ENCODE peak calls at places on chromosomes 1 and 21, in nine cellular contexts. One of them, this sample, is unnamed.
A peak's percentile ranks its signal among the peaks of the same experiment; 100 is the strongest.

GRCh38 chr1:168092566-168093355 is 44.0 kb downstream of the GPR161 start:
- DNase-seq in thoracic aorta: no peak
- DNase-seq in choroid plexus epithelial cell: peak; percentile 30
- DNase-seq in A549: no peak
- DNase-seq in K562: peak; percentile 37
- DNase-seq in right lobe of liver: no peak
- DNase-seq in upper lobe of right lung: no peak
- DNase-seq in ovary: no peak
- DNase-seq in endothelial cell of umbilical vein: no peak
- DNase-seq in this sample: no peak

GRCh38 chr1:175204285-175204684 is 11.7 kb upstream of the KIAA0040 start:
- DNase-seq in A549: no peak
- DNase-seq in K562: no peak
- DNase-seq in right lobe of liver: no peak
- DNase-seq in upper lobe of right lung: no peak
- DNase-seq in endothelial cell of umbilical vein: no peak
- DNase-seq in choroid plexus epithelial cell: no peak
- DNase-seq in thoracic aorta: no peak
- DNase-seq in ovary: no peak
- DNase-seq in this sample: peak; percentile 75

GRCh38 chr1:196043268-196043667 is 565.0 kb downstream of the KCNT2 start:
- DNase-seq in thoracic aorta: no peak
- DNase-seq in K562: no peak
- DNase-seq in upper lobe of right lung: no peak
- DNase-seq in A549: no peak
- DNase-seq in ovary: no peak
- DNase-seq in choroid plexus epithelial cell: no peak
- DNase-seq in right lobe of liver: no peak
- DNase-seq in endothelial cell of umbilical vein: no peak
- DNase-seq in this sample: no peak

GRCh38 chr1:30887485-30888315 is 20.9 kb downstream of the SDC3 start:
- DNase-seq in A549: no peak
- DNase-seq in thoracic aorta: no peak
- DNase-seq in right lobe of liver: no peak
- DNase-seq in K562: no peak
- DNase-seq in upper lobe of right lung: no peak
- DNase-seq in endothelial cell of umbilical vein: no peak
- DNase-seq in choroid plexus epithelial cell: peak; percentile 45
- DNase-seq in ovary: no peak
- DNase-seq in this sample: no peak

GRCh38 chr1:20558180-20558579 is 5.8 kb downstream of the FAM43B start:
- DNase-seq in ovary: no peak
- DNase-seq in A549: no peak
- DNase-seq in right lobe of liver: no peak
- DNase-seq in K562: no peak
- DNase-seq in thoracic aorta: no peak
- DNase-seq in endothelial cell of umbilical vein: no peak
- DNase-seq in choroid plexus epithelial cell: peak; percentile 18
- DNase-seq in upper lobe of right lung: no peak
- DNase-seq in this sample: no peak

GRCh38 chr1:23273450-23274133 is 56.3 kb upstream of the HTR1D start:
- DNase-seq in upper lobe of right lung: no peak
- DNase-seq in endothelial cell of umbilical vein: peak; percentile 88
- DNase-seq in K562: no peak
- DNase-seq in A549: peak; percentile 28
- DNase-seq in choroid plexus epithelial cell: peak; percentile 89
- DNase-seq in thoracic aorta: no peak
- DNase-seq in right lobe of liver: peak; percentile 40
- DNase-seq in ovary: no peak
- DNase-seq in this sample: no peak

GRCh38 chr1:2256430-2257244 is 28.5 kb downstream of the SKI start:
- DNase-seq in endothelial cell of umbilical vein: no peak
- DNase-seq in right lobe of liver: no peak
- DNase-seq in choroid plexus epithelial cell: no peak
- DNase-seq in A549: no peak
- DNase-seq in thoracic aorta: no peak
- DNase-seq in K562: no peak
- DNase-seq in upper lobe of right lung: no peak
- DNase-seq in ovary: no peak
- DNase-seq in this sample: no peak

GRCh38 chr1:40315795-40316594 is 1.1 kb downstream of the COL9A2 start:
- DNase-seq in upper lobe of right lung: no peak
- DNase-seq in thoracic aorta: no peak
- DNase-seq in endothelial cell of umbilical vein: peak; percentile 27
- DNase-seq in A549: no peak
- DNase-seq in ovary: no peak
- DNase-seq in choroid plexus epithelial cell: peak; percentile 17
- DNase-seq in K562: no peak
- DNase-seq in right lobe of liver: no peak
- DNase-seq in this sample: peak; percentile 31

GRCh38 chr1:198121058-198121829 is 35.6 kb upstream of the NEK7 start:
- DNase-seq in K562: no peak
- DNase-seq in choroid plexus epithelial cell: peak; percentile 90
- DNase-seq in right lobe of liver: no peak
- DNase-seq in upper lobe of right lung: no peak
- DNase-seq in endothelial cell of umbilical vein: peak; percentile 58
- DNase-seq in thoracic aorta: no peak
- DNase-seq in A549: peak; percentile 26
- DNase-seq in ovary: no peak
- DNase-seq in this sample: no peak

GRCh38 chr1:67711150-67711849 is 26.3 kb downstream of the GADD45A start:
- DNase-seq in upper lobe of right lung: no peak
- DNase-seq in thoracic aorta: no peak
- DNase-seq in choroid plexus epithelial cell: no peak
- DNase-seq in endothelial cell of umbilical vein: no peak
- DNase-seq in K562: peak; percentile 65
- DNase-seq in ovary: no peak
- DNase-seq in right lobe of liver: no peak
- DNase-seq in A549: no peak
- DNase-seq in this sample: no peak

GRCh38 chr1:160108888-160109662 is 6.5 kb upstream of the ATP1A2 start:
- DNase-seq in endothelial cell of umbilical vein: peak; percentile 34
- DNase-seq in A549: peak; percentile 75
- DNase-seq in choroid plexus epithelial cell: peak; percentile 89
- DNase-seq in right lobe of liver: no peak
- DNase-seq in thoracic aorta: no peak
- DNase-seq in K562: peak; percentile 33
- DNase-seq in upper lobe of right lung: no peak
- DNase-seq in ovary: peak; percentile 77
- DNase-seq in this sample: peak; percentile 54

GRCh38 chr1:35577071-35577998 is 4.2 kb downstream of the TFAP2E start:
- DNase-seq in endothelial cell of umbilical vein: peak; percentile 37
- DNase-seq in A549: no peak
- DNase-seq in choroid plexus epithelial cell: no peak
- DNase-seq in ovary: no peak
- DNase-seq in right lobe of liver: peak; percentile 52
- DNase-seq in upper lobe of right lung: peak; percentile 79
- DNase-seq in K562: no peak
- DNase-seq in thoracic aorta: no peak
- DNase-seq in this sample: peak; percentile 83

GRCh38 chr1:172339840-172340239 is 80.6 kb upstream of the C1orf105 start:
- DNase-seq in thoracic aorta: no peak
- DNase-seq in upper lobe of right lung: no peak
- DNase-seq in ovary: no peak
- DNase-seq in K562: no peak
- DNase-seq in right lobe of liver: no peak
- DNase-seq in choroid plexus epithelial cell: no peak
- DNase-seq in A549: no peak
- DNase-seq in endothelial cell of umbilical vein: no peak
- DNase-seq in this sample: no peak

GRCh38 chr21:28334407-28334806 is 658.3 kb downstream of the LTN1 start:
- DNase-seq in thoracic aorta: no peak
- DNase-seq in right lobe of liver: no peak
- DNase-seq in ovary: no peak
- DNase-seq in upper lobe of right lung: no peak
- DNase-seq in A549: no peak
- DNase-seq in choroid plexus epithelial cell: no peak
- DNase-seq in endothelial cell of umbilical vein: no peak
- DNase-seq in K562: no peak
- DNase-seq in this sample: peak; percentile 45

GRCh38 chr1:164772635-164773034 is 213.7 kb downstream of the PBX1 start:
- DNase-seq in K562: peak; percentile 46
- DNase-seq in ovary: no peak
- DNase-seq in right lobe of liver: peak; percentile 23
- DNase-seq in A549: peak; percentile 47
- DNase-seq in upper lobe of right lung: peak; percentile 76
- DNase-seq in thoracic aorta: peak; percentile 60
- DNase-seq in choroid plexus epithelial cell: peak; percentile 93
- DNase-seq in endothelial cell of umbilical vein: no peak
- DNase-seq in this sample: peak; percentile 31

DNA sequence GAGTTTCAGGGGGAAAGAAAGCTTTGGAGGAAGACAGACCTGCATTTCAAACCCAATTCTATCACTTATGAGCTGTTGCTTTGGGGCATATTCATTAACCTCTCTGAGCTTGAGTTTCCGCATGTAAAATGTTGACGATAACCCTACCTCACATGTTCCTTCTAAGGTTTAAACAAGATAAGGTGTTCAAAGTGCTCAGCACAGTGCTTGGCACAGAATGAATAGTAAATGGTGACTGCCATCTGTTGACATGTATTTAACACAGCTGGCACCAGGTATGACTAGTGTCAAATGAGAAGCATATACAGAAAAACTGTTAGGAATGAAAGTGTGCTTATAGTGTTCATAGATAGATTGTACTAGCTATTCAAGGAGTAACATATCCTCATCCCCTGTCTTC is 155.5 kb downstream of the PTGER3 start:
- DNase-seq in thoracic aorta: no peak
- DNase-seq in right lobe of liver: no peak
- DNase-seq in upper lobe of right lung: no peak
- DNase-seq in A549: no peak
- DNase-seq in endothelial cell of umbilical vein: no peak
- DNase-seq in ovary: no peak
- DNase-seq in K562: no peak
- DNase-seq in choroid plexus epithelial cell: no peak
- DNase-seq in this sample: no peak
- TF ChIP-seq CTCF in thoracic aorta: no peak
- TF ChIP-seq CTCF in right lobe of liver: no peak
- TF ChIP-seq CTCF in upper lobe of right lung: no peak
- TF ChIP-seq CTCF in A549: no peak
- TF ChIP-seq CTCF in endothelial cell of umbilical vein: no peak
- TF ChIP-seq CTCF in ovary: no peak
- TF ChIP-seq CTCF in K562: no peak
- TF ChIP-seq CTCF in choroid plexus epithelial cell: no peak
- TF ChIP-seq CTCF in this sample: no peak

DNA sequence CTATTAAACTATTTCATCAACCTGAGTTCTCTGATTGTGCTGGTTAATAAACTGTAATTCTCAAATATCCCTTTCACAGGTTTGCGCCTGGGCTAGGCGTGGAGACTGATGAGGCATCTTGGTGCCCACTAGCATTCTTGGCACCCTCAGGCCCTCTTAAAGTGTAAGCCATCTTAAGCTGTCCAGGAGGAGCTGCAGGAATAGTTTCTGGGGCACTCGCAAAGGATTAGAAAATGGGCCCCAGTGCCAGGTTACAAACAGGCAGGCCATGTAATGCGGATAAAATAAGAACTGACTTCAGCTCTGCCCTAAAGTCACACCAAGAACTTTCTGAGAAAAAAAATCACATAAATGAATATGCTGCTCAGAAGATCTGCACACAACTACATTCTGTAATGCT is 1.1 kb downstream of the CASQ2 start:
- DNase-seq in ovary: no peak
- DNase-seq in upper lobe of right lung: no peak
- DNase-seq in A549: no peak
- DNase-seq in right lobe of liver: no peak
- DNase-seq in K562: no peak
- DNase-seq in thoracic aorta: no peak
- DNase-seq in endothelial cell of umbilical vein: no peak
- DNase-seq in choroid plexus epithelial cell: no peak
- DNase-seq in this sample: no peak
- H3K4me3 ChIP-seq in ovary: no peak overlapping the region
- H3K4me3 ChIP-seq in upper lobe of right lung: no peak overlapping the region
- H3K4me3 ChIP-seq in A549: no peak overlapping the region
- H3K4me3 ChIP-seq in right lobe of liver: no peak overlapping the region
- H3K4me3 ChIP-seq in K562: no peak overlapping the region
- H3K4me3 ChIP-seq in thoracic aorta: no peak overlapping the region
- H3K4me3 ChIP-seq in endothelial cell of umbilical vein: no peak overlapping the region
- H3K4me3 ChIP-seq in choroid plexus epithelial cell: no peak overlapping the region
- H3K4me3 ChIP-seq in this sample: no peak overlapping the region

GRCh38 chr21:35984654-35985366 is 75.5 kb downstream of the SETD4 start:
- DNase-seq in right lobe of liver: no peak
- DNase-seq in ovary: no peak
- DNase-seq in upper lobe of right lung: no peak
- DNase-seq in endothelial cell of umbilical vein: no peak
- DNase-seq in thoracic aorta: no peak
- DNase-seq in K562: no peak
- DNase-seq in choroid plexus epithelial cell: no peak
- DNase-seq in A549: no peak
- DNase-seq in this sample: no peak
- TF ChIP-seq CTCF in right lobe of liver: no peak
- TF ChIP-seq CTCF in ovary: no peak
- TF ChIP-seq CTCF in upper lobe of right lung: no peak
- TF ChIP-seq CTCF in endothelial cell of umbilical vein: no peak
- TF ChIP-seq CTCF in thoracic aorta: no peak
- TF ChIP-seq CTCF in K562: peak; percentile 8
- TF ChIP-seq CTCF in choroid plexus epithelial cell: no peak
- TF ChIP-seq CTCF in A549: no peak
- TF ChIP-seq CTCF in this sample: no peak

GRCh38 chr1:26724118-26724517 is 28.3 kb downstream of the ARID1A start:
- DNase-seq in right lobe of liver: no peak
- DNase-seq in thoracic aorta: no peak
- DNase-seq in upper lobe of right lung: no peak
- DNase-seq in endothelial cell of umbilical vein: no peak
- DNase-seq in choroid plexus epithelial cell: no peak
- DNase-seq in A549: no peak
- DNase-seq in ovary: no peak
- DNase-seq in K562: no peak
- DNase-seq in this sample: no peak
- H3K4me3 ChIP-seq in right lobe of liver: no peak overlapping the region
- H3K4me3 ChIP-seq in thoracic aorta: peak overlapping the region; percentile 48
- H3K4me3 ChIP-seq in upper lobe of right lung: no peak overlapping the region
- H3K4me3 ChIP-seq in endothelial cell of umbilical vein: no peak overlapping the region
- H3K4me3 ChIP-seq in choroid plexus epithelial cell: no peak overlapping the region
- H3K4me3 ChIP-seq in A549: no peak overlapping the region
- H3K4me3 ChIP-seq in ovary: no peak overlapping the region
- H3K4me3 ChIP-seq in K562: no peak overlapping the region
- H3K4me3 ChIP-seq in this sample: peak overlapping the region; percentile 22

GRCh38 chr1:245110406-245110805 is 44.4 kb upstream of the KIF26B start:
- DNase-seq in choroid plexus epithelial cell: no peak
- DNase-seq in thoracic aorta: no peak
- DNase-seq in ovary: no peak
- DNase-seq in right lobe of liver: no peak
- DNase-seq in A549: no peak
- DNase-seq in endothelial cell of umbilical vein: no peak
- DNase-seq in K562: no peak
- DNase-seq in upper lobe of right lung: no peak
- DNase-seq in this sample: no peak
- TF ChIP-seq CTCF in choroid plexus epithelial cell: no peak
- TF ChIP-seq CTCF in thoracic aorta: no peak
- TF ChIP-seq CTCF in ovary: no peak
- TF ChIP-seq CTCF in right lobe of liver: no peak
- TF ChIP-seq CTCF in A549: no peak
- TF ChIP-seq CTCF in endothelial cell of umbilical vein: no peak
- TF ChIP-seq CTCF in K562: no peak
- TF ChIP-seq CTCF in upper lobe of right lung: no peak
- TF ChIP-seq CTCF in this sample: no peak